ENCODE peak calls at places on chromosomes 11 and 22, in six cellular contexts. O, R, S, Z, H and Y are unnamed samples.

GRCh38 chr11:121514998-121515671 is 62.4 kb upstream of the SORL1-AS1 start:
- DNase-seq in R (no peak), H (no peak), Z (no peak), S (no peak), O (no peak), Y (no peak)

GRCh38 chr11:56163804-56164203 is 3.7 kb upstream of the OR8K5 start:
- DNase-seq in O (no peak), Z (no peak), R (no peak), H (no peak), S (no peak), Y (no peak)

GRCh38 chr22:31044262-31044861 is 36.8 kb upstream of the SMTN start:
- DNase-seq in O (no peak), H (no peak), Z (no peak), S (no peak), R (no peak), Y (no peak)

GRCh38 chr22:40036591-40037225 is 42.0 kb downstream of the FAM83F start:
- DNase-seq in S (peak; percentile 45), H (no peak), R (peak; percentile 44), Z (no peak), O (peak; percentile 63), Y (peak; percentile 62)

GRCh38 chr11:416757-417621 is 2.2 kb upstream of the SIGIRR start:
- DNase-seq in R (no peak), Z (no peak), S (no peak), O (no peak), H (no peak), Y (no peak)

GRCh38 chr11:2519879-2520735 is 75.3 kb downstream of the KCNQ1 start:
- DNase-seq in S (no peak), O (no peak), Z (no peak), H (no peak), R (no peak), Y (no peak)

GRCh38 chr11:58647141-58647699 is 24.8 kb downstream of the CNTF start:
- DNase-seq in H (no peak), R (no peak), Z (no peak), O (no peak), S (no peak), Y (no peak)

GRCh38 chr11:133810179-133810550 is 35.1 kb downstream of the SPATA19 start:
- DNase-seq in R (no peak), Z (no peak), H (no peak), S (no peak), O (no peak), Y (no peak)

GRCh38 chr11:100902454-100903141 is 215.5 kb downstream of the ARHGAP42 start:
- DNase-seq in Z (no peak), O (no peak), R (no peak), H (no peak), S (no peak), Y (no peak)

GRCh38 chr22:35488513-35488912 is 52.1 kb upstream of the RASD2 start:
- DNase-seq in H (no peak), O (no peak), Z (no peak), R (no peak), S (no peak), Y (no peak)

GRCh38 chr11:17822021-17822781 is 87.6 kb downstream of the KCNC1 start:
- DNase-seq in H (no peak), S (no peak), Z (no peak), R (no peak), O (no peak), Y (no peak)

GRCh38 chr11:86632499-86633269 is 39.7 kb downstream of the ME3 start:
- DNase-seq in R (peak; percentile 43), S (peak; percentile 81), O (peak; percentile 12), H (peak; percentile 90), Z (no peak), Y (no peak)

GRCh38 chr11:111454561-111455192 is 57.5 kb downstream of the BTG4 start:
- DNase-seq in Z (no peak), O (peak; percentile 47), H (no peak), S (peak; percentile 32), R (peak; percentile 52), Y (no peak)

GRCh38 chr11:78688460-78688859 is 113.8 kb upstream of the NARS2 start:
- DNase-seq in R (no peak), Z (no peak), O (no peak), H (no peak), S (no peak), Y (no peak)

GRCh38 chr22:26362471-26362870 is 66.6 kb upstream of the ASPHD2 start:
- DNase-seq in H (no peak), Z (no peak), O (no peak), S (no peak), R (no peak), Y (no peak)

GRCh38 chr11:12547953-12548650 is 126.1 kb upstream of the TEAD1 start:
- DNase-seq in H (no peak), Z (no peak), O (no peak), R (no peak), S (no peak), Y (no peak)

GRCh38 chr22:46974631-46975585 is 212.5 kb downstream of the TBC1D22A start:
- DNase-seq in Z (no peak), O (no peak), R (no peak), H (no peak), S (no peak), Y (no peak)

GRCh38 chr22:49963647-49964026 is 3.1 kb downstream of the PIM3 start:
- DNase-seq in H (no peak), Z (no peak), O (no peak), R (no peak), S (no peak), Y (no peak)

GRCh38 chr11:98955551-98955950 is 65.2 kb upstream of the CNTN5 start:
- DNase-seq in O (no peak), S (no peak), H (no peak), Z (no peak), R (no peak), Y (no peak)

GRCh38 chr22:29692327-29692640 is 27.5 kb upstream of the CABP7 start:
- DNase-seq in H (no peak), O (no peak), S (no peak), R (no peak), Z (no peak), Y (no peak)

GRCh38 chr22:49214976-49215375 is 612.7 kb downstream of the BRD1 start:
- DNase-seq in S (no peak), R (no peak), Z (no peak), H (no peak), O (no peak), Y (no peak)

GRCh38 chr11:130706572-130706971 is 209.7 kb downstream of the SNX19 start:
- DNase-seq in R (no peak), O (no peak), S (no peak), H (no peak), Z (no peak), Y (no peak)

GRCh38 chr11:121895919-121896318 is 220.1 kb downstream of the BLID start:
- DNase-seq in Z (no peak), H (peak; percentile 77), S (peak; percentile 16), O (no peak), R (no peak), Y (no peak)

GRCh38 chr11:134654161-134654915 is 242.3 kb upstream of the B3GAT1 start:
- DNase-seq in S (no peak), Z (no peak), H (no peak), R (peak; percentile 16), O (no peak), Y (no peak)